ENCODE peak calls at places on chromosomes 12 and 14, in seven cellular contexts. One of them, this sample, is unnamed.

GRCh38 chr14:92863281-92863680 is 59.7 kb upstream of the CHGA start:
- DNase-seq in mucosa of descending colon: peak
- DNase-seq in esophagus squamous epithelium: no peak
- DNase-seq in BE2C: no peak
- DNase-seq in OCI-LY7: peak
- DNase-seq in stomach: no peak
- DNase-seq in HFF-Myc: no peak
- DNase-seq in this sample: no peak

GRCh38 chr14:53999061-53999488 is 42.5 kb upstream of the BMP4 start:
- DNase-seq in OCI-LY7: no peak
- DNase-seq in BE2C: no peak
- DNase-seq in HFF-Myc: peak
- DNase-seq in stomach: no peak
- DNase-seq in esophagus squamous epithelium: no peak
- DNase-seq in mucosa of descending colon: no peak
- DNase-seq in this sample: peak

GRCh38 chr14:68359862-68360552 is 432.9 kb downstream of the ZFP36L1 start:
- DNase-seq in stomach: peak
- DNase-seq in OCI-LY7: no peak
- DNase-seq in mucosa of descending colon: peak
- DNase-seq in BE2C: no peak
- DNase-seq in HFF-Myc: peak
- DNase-seq in esophagus squamous epithelium: no peak
- DNase-seq in this sample: no peak

GRCh38 chr12:68450947-68451260 is 118.7 kb upstream of the MDM1 start:
- DNase-seq in HFF-Myc: no peak
- DNase-seq in mucosa of descending colon: no peak
- DNase-seq in stomach: no peak
- DNase-seq in BE2C: no peak
- DNase-seq in esophagus squamous epithelium: no peak
- DNase-seq in OCI-LY7: no peak
- DNase-seq in this sample: no peak

GRCh38 chr12:11755311-11755930 is 105.9 kb downstream of the ETV6 start:
- DNase-seq in OCI-LY7: no peak
- DNase-seq in mucosa of descending colon: no peak
- DNase-seq in esophagus squamous epithelium: no peak
- DNase-seq in HFF-Myc: no peak
- DNase-seq in stomach: no peak
- DNase-seq in BE2C: no peak
- DNase-seq in this sample: peak

GRCh38 chr12:81161680-81162079 is 83.8 kb downstream of the ACSS3 start:
- DNase-seq in HFF-Myc: no peak
- DNase-seq in BE2C: no peak
- DNase-seq in OCI-LY7: no peak
- DNase-seq in mucosa of descending colon: no peak
- DNase-seq in esophagus squamous epithelium: no peak
- DNase-seq in stomach: no peak
- DNase-seq in this sample: no peak

GRCh38 chr14:30214456-30215090 is 286.9 kb upstream of the PRKD1 start:
- DNase-seq in mucosa of descending colon: no peak
- DNase-seq in BE2C: peak
- DNase-seq in esophagus squamous epithelium: no peak
- DNase-seq in stomach: no peak
- DNase-seq in OCI-LY7: peak
- DNase-seq in HFF-Myc: peak
- DNase-seq in this sample: no peak

GRCh38 chr12:52085682-52086180 is 6.2 kb downstream of the SMIM41 start:
- DNase-seq in OCI-LY7: no peak
- DNase-seq in stomach: no peak
- DNase-seq in BE2C: no peak
- DNase-seq in HFF-Myc: no peak
- DNase-seq in esophagus squamous epithelium: no peak
- DNase-seq in mucosa of descending colon: no peak
- DNase-seq in this sample: no peak

GRCh38 chr12:14394317-14395058 is 29.0 kb downstream of the ATF7IP start:
- DNase-seq in BE2C: peak
- DNase-seq in stomach: peak
- DNase-seq in HFF-Myc: peak
- DNase-seq in esophagus squamous epithelium: no peak
- DNase-seq in OCI-LY7: peak
- DNase-seq in mucosa of descending colon: no peak
- DNase-seq in this sample: peak

DNA sequence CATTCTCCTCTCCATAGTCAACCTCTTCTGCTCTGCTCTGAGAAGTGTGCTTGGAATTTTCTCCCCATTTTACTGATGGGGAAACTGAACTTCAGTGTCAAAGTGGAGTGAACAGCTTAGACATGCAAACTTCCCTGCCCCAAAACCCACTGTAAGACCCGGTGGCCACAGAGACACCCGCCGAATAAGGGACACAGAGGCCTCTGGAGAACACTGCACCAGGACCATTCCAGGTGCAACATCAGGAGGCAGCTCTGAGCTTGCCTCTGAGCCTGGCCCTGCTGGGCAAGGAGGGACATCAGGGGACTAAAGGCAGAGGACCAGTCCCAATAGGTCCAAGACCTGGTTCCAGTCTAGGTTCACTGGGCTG is 1.7 kb downstream of the HDAC7 start:
- DNase-seq in BE2C: no peak
- DNase-seq in OCI-LY7: no peak
- DNase-seq in esophagus squamous epithelium: no peak
- DNase-seq in mucosa of descending colon: no peak
- DNase-seq in stomach: no peak
- DNase-seq in HFF-Myc: no peak
- DNase-seq in this sample: no peak
- H3K4me3 ChIP-seq in BE2C: no peak
- H3K4me3 ChIP-seq in OCI-LY7: peak
- H3K4me3 ChIP-seq in esophagus squamous epithelium: peak
- H3K4me3 ChIP-seq in mucosa of descending colon: no peak
- H3K4me3 ChIP-seq in stomach: peak
- H3K4me3 ChIP-seq in HFF-Myc: peak
- H3K4me3 ChIP-seq in this sample: peak

DNA sequence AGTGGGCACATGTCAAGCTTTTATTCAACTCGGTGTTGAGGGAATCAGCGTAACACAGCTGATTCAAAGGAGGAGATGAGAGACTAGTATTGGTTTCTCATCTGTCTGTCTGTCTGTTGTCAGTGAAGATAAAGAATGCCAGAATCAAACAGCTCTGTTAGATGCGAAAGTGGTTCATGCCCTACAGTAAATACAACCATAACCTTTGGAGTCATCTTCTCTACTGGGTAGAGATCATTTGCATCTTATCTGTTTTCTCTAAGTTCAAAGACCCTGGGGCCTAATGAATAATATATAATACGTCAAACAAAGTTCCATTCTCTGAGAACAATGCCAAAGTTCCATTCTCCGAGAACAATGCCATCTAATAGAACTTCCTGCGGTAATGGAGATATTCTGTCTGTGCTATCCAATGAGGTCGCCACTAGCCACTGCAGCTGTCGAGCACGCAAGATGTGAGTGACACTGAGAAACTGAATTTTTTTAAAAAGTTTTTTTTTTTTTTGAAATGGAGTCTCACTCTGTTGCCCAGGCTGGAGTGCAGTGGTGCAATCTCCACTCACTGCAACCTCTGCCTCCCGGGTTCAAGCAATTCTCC is 6.6 kb downstream of the IL31 start:
- DNase-seq in HFF-Myc: no peak
- DNase-seq in mucosa of descending colon: no peak
- DNase-seq in esophagus squamous epithelium: no peak
- DNase-seq in stomach: no peak
- DNase-seq in OCI-LY7: no peak
- DNase-seq in BE2C: no peak
- DNase-seq in this sample: no peak
- TF ChIP-seq CTCF in HFF-Myc: no peak
- TF ChIP-seq CTCF in mucosa of descending colon: no peak
- TF ChIP-seq CTCF in esophagus squamous epithelium: no peak
- TF ChIP-seq CTCF in stomach: no peak
- TF ChIP-seq CTCF in OCI-LY7: no peak
- TF ChIP-seq CTCF in BE2C: no peak
- TF ChIP-seq CTCF in this sample: no peak

DNA sequence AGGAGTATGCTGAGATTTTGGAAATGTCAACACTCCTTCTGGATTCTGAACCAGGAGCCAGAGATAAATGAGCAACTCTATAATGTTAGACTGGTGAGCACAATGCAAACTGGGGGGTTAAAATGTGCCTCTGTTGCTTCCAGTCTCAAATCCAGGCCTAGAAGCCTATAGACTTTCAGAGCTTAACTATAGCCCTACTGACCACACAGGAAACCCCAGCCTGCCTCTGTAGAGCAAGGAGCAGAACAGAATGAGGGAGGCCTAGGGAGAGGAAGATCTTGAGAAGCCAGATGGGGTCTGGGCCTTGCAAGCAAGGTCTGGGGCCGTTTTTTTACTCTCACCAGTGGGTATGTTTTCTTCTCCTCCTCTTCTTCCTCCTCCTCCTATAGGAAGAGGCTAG is 225.4 kb upstream of the KITLG start:
- DNase-seq in stomach: no peak
- DNase-seq in BE2C: no peak
- DNase-seq in HFF-Myc: no peak
- DNase-seq in esophagus squamous epithelium: no peak
- DNase-seq in mucosa of descending colon: no peak
- DNase-seq in OCI-LY7: no peak
- DNase-seq in this sample: no peak
- H3K4me3 ChIP-seq in stomach: no peak
- H3K4me3 ChIP-seq in BE2C: no peak
- H3K4me3 ChIP-seq in HFF-Myc: no peak
- H3K4me3 ChIP-seq in esophagus squamous epithelium: no peak
- H3K4me3 ChIP-seq in mucosa of descending colon: no peak
- H3K4me3 ChIP-seq in OCI-LY7: no peak
- H3K4me3 ChIP-seq in this sample: no peak

GRCh38 chr12:92107621-92108131 is 38.0 kb downstream of the BTG1 start:
- DNase-seq in esophagus squamous epithelium: no peak
- DNase-seq in stomach: no peak
- DNase-seq in HFF-Myc: peak
- DNase-seq in mucosa of descending colon: no peak
- DNase-seq in BE2C: peak
- DNase-seq in OCI-LY7: no peak
- DNase-seq in this sample: no peak

GRCh38 chr12:92109613-92110012 is 36.0 kb downstream of the BTG1 start:
- DNase-seq in stomach: no peak
- DNase-seq in esophagus squamous epithelium: no peak
- DNase-seq in HFF-Myc: no peak
- DNase-seq in mucosa of descending colon: no peak
- DNase-seq in BE2C: no peak
- DNase-seq in OCI-LY7: no peak
- DNase-seq in this sample: no peak

GRCh38 chr12:92107094-92107493 is 38.6 kb downstream of the BTG1 start:
- DNase-seq in esophagus squamous epithelium: no peak
- DNase-seq in stomach: no peak
- DNase-seq in mucosa of descending colon: no peak
- DNase-seq in BE2C: no peak
- DNase-seq in OCI-LY7: no peak
- DNase-seq in HFF-Myc: no peak
- DNase-seq in this sample: no peak

GRCh38 chr12:92110083-92110640 is 35.5 kb downstream of the BTG1 start:
- DNase-seq in OCI-LY7: no peak
- DNase-seq in esophagus squamous epithelium: no peak
- DNase-seq in mucosa of descending colon: no peak
- DNase-seq in stomach: no peak
- DNase-seq in HFF-Myc: no peak
- DNase-seq in BE2C: no peak
- DNase-seq in this sample: no peak

GRCh38 chr12:92108651-92109050 is 37.0 kb downstream of the BTG1 start:
- DNase-seq in mucosa of descending colon: no peak
- DNase-seq in stomach: no peak
- DNase-seq in OCI-LY7: no peak
- DNase-seq in BE2C: peak
- DNase-seq in HFF-Myc: peak
- DNase-seq in esophagus squamous epithelium: no peak
- DNase-seq in this sample: peak
- TF ChIP-seq CTCF in mucosa of descending colon: no peak
- TF ChIP-seq CTCF in stomach: no peak
- TF ChIP-seq CTCF in OCI-LY7: no peak
- TF ChIP-seq CTCF in BE2C: peak
- TF ChIP-seq CTCF in HFF-Myc: no peak
- TF ChIP-seq CTCF in esophagus squamous epithelium: no peak
- TF ChIP-seq CTCF in this sample: no peak

DNA sequence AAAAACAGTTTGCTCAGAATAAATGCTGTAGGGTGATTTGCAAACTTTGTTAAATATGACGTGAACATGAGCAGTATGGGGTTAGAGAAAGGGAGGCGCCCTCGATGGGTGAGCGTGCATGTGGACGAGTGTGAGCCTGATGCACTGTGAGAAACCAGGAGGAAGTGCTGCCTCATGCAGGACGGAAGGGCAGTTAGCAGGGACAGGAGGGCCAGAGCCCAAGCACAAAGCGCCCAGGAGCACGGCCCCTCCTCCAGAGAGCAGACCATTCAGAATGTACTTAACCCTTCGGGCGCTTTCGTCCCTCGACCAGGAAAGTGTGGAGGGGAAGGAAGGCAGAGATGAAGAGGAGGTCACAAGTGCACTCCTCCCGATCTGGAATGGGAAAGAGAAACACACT is 44.9 kb downstream of the TCHP start:
- DNase-seq in OCI-LY7: no peak
- DNase-seq in BE2C: no peak
- DNase-seq in stomach: no peak
- DNase-seq in HFF-Myc: no peak
- DNase-seq in esophagus squamous epithelium: no peak
- DNase-seq in mucosa of descending colon: no peak
- DNase-seq in this sample: no peak
- H3K4me3 ChIP-seq in OCI-LY7: no peak
- H3K4me3 ChIP-seq in BE2C: no peak
- H3K4me3 ChIP-seq in stomach: no peak
- H3K4me3 ChIP-seq in HFF-Myc: no peak
- H3K4me3 ChIP-seq in esophagus squamous epithelium: no peak
- H3K4me3 ChIP-seq in mucosa of descending colon: no peak
- H3K4me3 ChIP-seq in this sample: no peak

GRCh38 chr12:57491393-57492280 is 3.8 kb downstream of the MARS1 start:
- DNase-seq in esophagus squamous epithelium: no peak
- DNase-seq in stomach: no peak
- DNase-seq in mucosa of descending colon: no peak
- DNase-seq in OCI-LY7: peak
- DNase-seq in HFF-Myc: no peak
- DNase-seq in BE2C: no peak
- DNase-seq in this sample: no peak
- TF ChIP-seq CTCF in esophagus squamous epithelium: no peak
- TF ChIP-seq CTCF in stomach: no peak
- TF ChIP-seq CTCF in mucosa of descending colon: no peak
- TF ChIP-seq CTCF in OCI-LY7: peak
- TF ChIP-seq CTCF in HFF-Myc: no peak
- TF ChIP-seq CTCF in BE2C: peak
- TF ChIP-seq CTCF in this sample: no peak

GRCh38 chr14:61252354-61253063 is 28.6 kb downstream of the TMEM30B start:
- DNase-seq in BE2C: peak
- DNase-seq in stomach: peak
- DNase-seq in mucosa of descending colon: peak
- DNase-seq in OCI-LY7: peak
- DNase-seq in esophagus squamous epithelium: peak
- DNase-seq in HFF-Myc: peak
- DNase-seq in this sample: peak
- H3K4me3 ChIP-seq in BE2C: no peak
- H3K4me3 ChIP-seq in stomach: no peak
- H3K4me3 ChIP-seq in mucosa of descending colon: no peak
- H3K4me3 ChIP-seq in OCI-LY7: peak
- H3K4me3 ChIP-seq in esophagus squamous epithelium: no peak
- H3K4me3 ChIP-seq in HFF-Myc: no peak
- H3K4me3 ChIP-seq in this sample: no peak